ENCODE peak calls at places on chromosomes 12 and 14, in six cellular contexts. One of them, this sample, is unnamed.

GRCh38 chr12:22334696-22335290 is at the start of gene ST8SIA1:
- DNase-seq in SK-N-SH: peak
- DNase-seq in GM12878: no peak
- DNase-seq in K562: no peak
- DNase-seq in HepG2: peak
- DNase-seq in H1: no peak
- DNase-seq in this sample: no peak

GRCh38 chr14:99971087-99971928 is 93.9 kb upstream of the EVL start:
- DNase-seq in SK-N-SH: peak
- DNase-seq in GM12878: no peak
- DNase-seq in K562: peak
- DNase-seq in HepG2: peak
- DNase-seq in H1: peak
- DNase-seq in this sample: peak

GRCh38 chr12:66314278-66314677 is 12.0 kb downstream of the HELB start:
- DNase-seq in SK-N-SH: no peak
- DNase-seq in GM12878: no peak
- DNase-seq in K562: no peak
- DNase-seq in HepG2: no peak
- DNase-seq in H1: no peak
- DNase-seq in this sample: no peak

GRCh38 chr12:131112690-131113290 is 159.1 kb downstream of the ADGRD1 start:
- DNase-seq in SK-N-SH: no peak
- DNase-seq in GM12878: no peak
- DNase-seq in K562: peak
- DNase-seq in HepG2: no peak
- DNase-seq in H1: no peak
- DNase-seq in this sample: no peak

GRCh38 chr12:100473716-100474150 is at the start of gene NR1H4:
- DNase-seq in SK-N-SH: no peak
- DNase-seq in GM12878: no peak
- DNase-seq in K562: no peak
- DNase-seq in HepG2: peak
- DNase-seq in H1: no peak
- DNase-seq in this sample: no peak

GRCh38 chr12:122318607-122319311 is 52.5 kb upstream of the VPS33A start:
- DNase-seq in SK-N-SH: no peak
- DNase-seq in GM12878: no peak
- DNase-seq in K562: no peak
- DNase-seq in HepG2: no peak
- DNase-seq in H1: no peak
- DNase-seq in this sample: no peak

GRCh38 chr14:100825691-100826331 is at the start of gene MEG3:
- DNase-seq in SK-N-SH: no peak
- DNase-seq in GM12878: no peak
- DNase-seq in K562: no peak
- DNase-seq in HepG2: no peak
- DNase-seq in H1: no peak
- DNase-seq in this sample: no peak

GRCh38 chr12:12265571-12266388 is 1.1 kb downstream of the LRP6 start:
- DNase-seq in SK-N-SH: peak
- DNase-seq in GM12878: no peak
- DNase-seq in K562: peak
- DNase-seq in HepG2: no peak
- DNase-seq in H1: no peak
- DNase-seq in this sample: no peak

GRCh38 chr12:55712154-55712553 is 3.7 kb upstream of the BLOC1S1 start:
- DNase-seq in SK-N-SH: no peak
- DNase-seq in GM12878: no peak
- DNase-seq in K562: peak
- DNase-seq in HepG2: no peak
- DNase-seq in H1: no peak
- DNase-seq in this sample: no peak

GRCh38 chr12:1801285-1801975 is 18.9 kb upstream of the LRTM2 start:
- DNase-seq in SK-N-SH: peak
- DNase-seq in GM12878: no peak
- DNase-seq in K562: no peak
- DNase-seq in HepG2: no peak
- DNase-seq in H1: no peak
- DNase-seq in this sample: no peak

GRCh38 chr12:50765325-50765911 is 1.5 kb downstream of the ATF1 start:
- DNase-seq in SK-N-SH: peak
- DNase-seq in GM12878: no peak
- DNase-seq in K562: peak
- DNase-seq in HepG2: peak
- DNase-seq in H1: no peak
- DNase-seq in this sample: peak

GRCh38 chr12:22032732-22033131 is 13.3 kb upstream of the CMAS start:
- DNase-seq in SK-N-SH: no peak
- DNase-seq in GM12878: no peak
- DNase-seq in K562: no peak
- DNase-seq in HepG2: no peak
- DNase-seq in H1: no peak
- DNase-seq in this sample: no peak

GRCh38 chr14:93959239-93960107 is 16.9 kb downstream of the ASB2 start:
- DNase-seq in SK-N-SH: no peak
- DNase-seq in GM12878: peak
- DNase-seq in K562: peak
- DNase-seq in HepG2: peak
- DNase-seq in H1: peak
- DNase-seq in this sample: peak

GRCh38 chr12:15276088-15276698 is 46.1 kb upstream of the PTPRO start:
- DNase-seq in SK-N-SH: peak
- DNase-seq in GM12878: no peak
- DNase-seq in K562: peak
- DNase-seq in HepG2: peak
- DNase-seq in H1: no peak
- DNase-seq in this sample: no peak

GRCh38 chr14:96016761-96017160 is 22.4 kb upstream of the C14orf132 start:
- DNase-seq in SK-N-SH: no peak
- DNase-seq in GM12878: no peak
- DNase-seq in K562: no peak
- DNase-seq in HepG2: no peak
- DNase-seq in H1: no peak
- DNase-seq in this sample: no peak

GRCh38 chr12:95096852-95097251 is 23.4 kb upstream of the NR2C1 start:
- DNase-seq in SK-N-SH: no peak
- DNase-seq in GM12878: no peak
- DNase-seq in K562: no peak
- DNase-seq in HepG2: no peak
- DNase-seq in H1: no peak
- DNase-seq in this sample: no peak
- TF ChIP-seq GABPA in SK-N-SH: no peak
- TF ChIP-seq GABPA in GM12878: no peak
- TF ChIP-seq GABPA in K562: no peak
- TF ChIP-seq GABPA in HepG2: no peak
- TF ChIP-seq GABPA in H1: no peak
- TF ChIP-seq GABPA in this sample: no peak

DNA sequence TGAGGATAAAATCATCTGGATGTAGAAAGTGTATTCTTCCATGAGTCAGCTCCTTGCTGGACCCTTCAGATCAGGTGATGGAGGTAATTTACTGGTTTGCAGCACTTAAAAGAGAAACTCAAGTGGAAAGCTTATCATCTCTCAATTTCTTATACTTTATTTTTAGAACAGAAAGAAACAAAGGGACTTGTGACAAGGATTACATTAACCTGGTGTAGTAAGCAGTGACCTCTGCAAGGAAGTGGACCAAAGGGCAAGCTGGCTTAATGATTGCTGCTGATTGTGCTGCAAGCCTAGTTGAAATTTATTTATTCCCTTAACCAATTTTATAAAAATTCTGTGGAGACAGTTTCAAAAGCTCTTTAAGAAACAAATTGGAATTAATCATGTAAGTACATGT is 405.0 kb downstream of the TRHDE start:
- DNase-seq in SK-N-SH: no peak
- DNase-seq in GM12878: no peak
- DNase-seq in K562: no peak
- DNase-seq in HepG2: no peak
- DNase-seq in H1: no peak
- DNase-seq in this sample: no peak
- TF ChIP-seq GABPA in SK-N-SH: no peak
- TF ChIP-seq GABPA in GM12878: no peak
- TF ChIP-seq GABPA in K562: no peak
- TF ChIP-seq GABPA in HepG2: no peak
- TF ChIP-seq GABPA in H1: no peak
- TF ChIP-seq GABPA in this sample: no peak

GRCh38 chr12:82057770-82058169 is 298.6 kb upstream of the PPFIA2 start:
- DNase-seq in SK-N-SH: no peak
- DNase-seq in GM12878: no peak
- DNase-seq in K562: no peak
- DNase-seq in HepG2: no peak
- DNase-seq in H1: no peak
- DNase-seq in this sample: no peak
- TF ChIP-seq GABPA in SK-N-SH: no peak
- TF ChIP-seq GABPA in GM12878: no peak
- TF ChIP-seq GABPA in K562: no peak
- TF ChIP-seq GABPA in HepG2: no peak
- TF ChIP-seq GABPA in H1: no peak
- TF ChIP-seq GABPA in this sample: no peak

GRCh38 chr12:93689076-93689834 is 12.1 kb downstream of the CRADD start:
- DNase-seq in SK-N-SH: no peak
- DNase-seq in GM12878: no peak
- DNase-seq in K562: peak
- DNase-seq in HepG2: no peak
- DNase-seq in H1: no peak
- DNase-seq in this sample: no peak
- TF ChIP-seq GABPA in SK-N-SH: no peak
- TF ChIP-seq GABPA in GM12878: no peak
- TF ChIP-seq GABPA in K562: no peak
- TF ChIP-seq GABPA in HepG2: no peak
- TF ChIP-seq GABPA in H1: no peak
- TF ChIP-seq GABPA in this sample: no peak

DNA sequence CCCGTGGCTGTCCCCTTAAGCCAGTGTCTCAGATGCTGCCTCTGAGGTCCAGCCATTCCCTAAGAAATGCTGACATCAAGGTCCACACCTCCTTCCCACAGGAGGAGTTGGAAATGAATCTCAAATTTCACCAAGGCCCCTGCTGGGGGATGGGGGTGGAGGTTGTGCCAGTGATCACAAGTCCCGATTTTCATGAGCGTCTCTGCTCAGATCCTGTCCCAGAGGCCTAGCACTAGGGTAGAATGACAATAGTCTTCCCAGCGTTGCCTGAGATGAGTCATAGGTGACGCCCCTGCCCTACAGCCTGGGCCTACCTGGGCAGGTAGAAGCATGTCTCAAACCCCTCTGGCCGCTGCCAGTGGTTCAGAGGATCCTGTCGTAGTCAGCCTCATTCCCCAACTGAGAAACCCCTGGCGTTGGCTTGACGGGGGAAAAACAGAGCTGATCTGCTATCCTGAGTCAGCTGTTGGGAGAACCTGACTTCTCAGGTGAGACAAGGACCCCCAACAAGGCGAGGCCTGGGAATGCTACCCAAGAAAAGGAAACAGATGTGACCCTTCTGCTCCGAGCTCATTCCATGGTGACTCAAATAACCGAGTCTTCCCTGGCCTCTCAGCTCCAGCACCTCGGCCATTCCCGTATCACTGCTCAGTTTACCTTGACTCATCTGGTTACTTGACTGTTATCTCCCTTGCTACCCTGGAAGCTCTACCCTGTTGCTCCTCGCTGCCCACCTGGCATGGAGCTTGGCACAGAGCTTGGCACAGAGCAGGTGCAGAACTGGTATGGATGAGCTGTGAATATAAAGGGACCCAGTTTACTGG is 21.8 kb upstream of the SPPL3 start:
- DNase-seq in SK-N-SH: no peak
- DNase-seq in GM12878: no peak
- DNase-seq in K562: no peak
- DNase-seq in HepG2: no peak
- DNase-seq in H1: no peak
- DNase-seq in this sample: no peak
- TF ChIP-seq GABPA in SK-N-SH: no peak
- TF ChIP-seq GABPA in GM12878: no peak
- TF ChIP-seq GABPA in K562: no peak
- TF ChIP-seq GABPA in HepG2: no peak
- TF ChIP-seq GABPA in H1: no peak
- TF ChIP-seq GABPA in this sample: no peak

GRCh38 chr12:68336754-68337343 is 4.7 kb upstream of the MDM1 start:
- DNase-seq in SK-N-SH: peak
- DNase-seq in GM12878: no peak
- DNase-seq in K562: no peak
- DNase-seq in HepG2: no peak
- DNase-seq in H1: no peak
- DNase-seq in this sample: no peak
- TF ChIP-seq GABPA in SK-N-SH: no peak
- TF ChIP-seq GABPA in GM12878: no peak
- TF ChIP-seq GABPA in K562: no peak
- TF ChIP-seq GABPA in HepG2: no peak
- TF ChIP-seq GABPA in H1: no peak
- TF ChIP-seq GABPA in this sample: no peak

GRCh38 chr14:88882236-88882635 is 57.8 kb downstream of the TTC8 start:
- DNase-seq in SK-N-SH: no peak
- DNase-seq in GM12878: no peak
- DNase-seq in K562: no peak
- DNase-seq in HepG2: peak
- DNase-seq in H1: no peak
- DNase-seq in this sample: no peak
- TF ChIP-seq GABPA in SK-N-SH: no peak
- TF ChIP-seq GABPA in GM12878: no peak
- TF ChIP-seq GABPA in K562: no peak
- TF ChIP-seq GABPA in HepG2: no peak
- TF ChIP-seq GABPA in H1: no peak
- TF ChIP-seq GABPA in this sample: no peak

GRCh38 chr12:76957306-76957705 is 78.5 kb upstream of the CSRP2 start:
- DNase-seq in SK-N-SH: no peak
- DNase-seq in GM12878: no peak
- DNase-seq in K562: no peak
- DNase-seq in HepG2: no peak
- DNase-seq in H1: no peak
- DNase-seq in this sample: no peak

GRCh38 chr12:76967181-76967885 is 88.5 kb upstream of the CSRP2 start:
- DNase-seq in SK-N-SH: no peak
- DNase-seq in GM12878: no peak
- DNase-seq in K562: no peak
- DNase-seq in HepG2: no peak
- DNase-seq in H1: no peak
- DNase-seq in this sample: no peak

GRCh38 chr12:76964784-76965571 is 86.2 kb upstream of the CSRP2 start:
- DNase-seq in SK-N-SH: no peak
- DNase-seq in GM12878: no peak
- DNase-seq in K562: no peak
- DNase-seq in HepG2: no peak
- DNase-seq in H1: no peak
- DNase-seq in this sample: no peak

DNA sequence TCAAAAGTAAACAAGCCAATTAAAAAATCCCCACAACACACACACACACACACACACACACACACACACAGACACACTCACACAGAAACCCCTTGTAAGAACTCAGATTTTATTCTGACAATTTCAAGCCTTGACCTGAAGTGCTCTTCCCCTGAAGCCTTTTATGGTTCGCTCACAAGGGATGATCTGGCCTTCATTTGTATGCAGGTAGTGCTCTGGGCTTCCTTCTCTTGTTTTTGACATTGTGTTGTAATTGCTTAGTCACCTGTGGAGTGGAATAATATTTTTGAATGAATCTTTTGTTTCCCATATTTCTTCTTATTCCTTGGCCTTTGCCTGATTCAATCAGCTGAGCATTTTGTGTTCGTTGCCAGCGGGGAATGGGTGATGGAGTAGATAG is 83.3 kb upstream of the CSRP2 start:
- DNase-seq in SK-N-SH: no peak
- DNase-seq in GM12878: no peak
- DNase-seq in K562: no peak
- DNase-seq in HepG2: no peak
- DNase-seq in H1: no peak
- DNase-seq in this sample: no peak
- TF ChIP-seq GABPA in SK-N-SH: no peak
- TF ChIP-seq GABPA in GM12878: no peak
- TF ChIP-seq GABPA in K562: no peak
- TF ChIP-seq GABPA in HepG2: no peak
- TF ChIP-seq GABPA in H1: no peak
- TF ChIP-seq GABPA in this sample: no peak

This sample was measured in HL-60.